ENCODE peak calls at places on chromosomes 2 and 18, in seven cellular contexts. F is endothelial cell, P is endothelial cell of umbilical vein, N is stomach, X is tibial nerve, G is brain microvascular endothelial cell, E is thoracic aorta. Y is an unnamed sample.

GRCh38 chr2:84741182-84741822 is 139.6 kb downstream of the TRABD2A start:
- DNase-seq in F (no peak), P (peak; percentile 8), N (peak; percentile 26), X (no peak), G (peak; percentile 3), E (no peak), Y (no peak)

GRCh38 chr2:38375711-38376345 is 1.2 kb downstream of the ATL2 start:
- DNase-seq in F (peak; percentile 49), P (peak; percentile 87), N (no peak), X (no peak), G (no peak), E (no peak), Y (no peak)

GRCh38 chr2:170968205-170969003 is 39.4 kb downstream of the GORASP2 start:
- DNase-seq in F (no peak), P (no peak), N (no peak), X (no peak), G (no peak), E (no peak), Y (no peak)

GRCh38 chr2:138029238-138029637 is 65.0 kb downstream of the HNMT start:
- DNase-seq in F (no peak), P (peak; percentile 8), N (no peak), X (no peak), G (peak; percentile 56), E (no peak), Y (no peak)

GRCh38 chr2:219571311-219572236 is at the start of gene OBSL1:
- DNase-seq in F (peak; percentile 73), P (peak; percentile 61), N (peak; percentile 63), X (no peak), G (peak; percentile 33), E (no peak), Y (peak; percentile 77)

GRCh38 chr2:111161971-111162370 is 41.3 kb downstream of the BCL2L11 start:
- DNase-seq in F (no peak), P (peak; percentile 72), N (peak; percentile 67), X (no peak), G (no peak), E (no peak), Y (no peak)

GRCh38 chr2:50492452-50492851 is 539.5 kb downstream of the NRXN1 start:
- DNase-seq in F (peak; percentile 30), P (peak; percentile 56), N (peak; percentile 39), X (no peak), G (peak; percentile 29), E (no peak), Y (peak; percentile 11)

GRCh38 chr2:177970670-177971454 is 101.7 kb downstream of the PDE11A start:
- DNase-seq in F (no peak), P (no peak), N (no peak), X (no peak), G (no peak), E (no peak), Y (no peak)

GRCh38 chr2:180115675-180116074 is 108.6 kb upstream of the CWC22 start:
- DNase-seq in F (no peak), P (no peak), N (no peak), X (no peak), G (no peak), E (no peak), Y (no peak)

GRCh38 chr18:46677609-46678470 is 20.8 kb upstream of the LOXHD1 start:
- DNase-seq in F (no peak), P (no peak), N (no peak), X (no peak), G (no peak), E (no peak), Y (no peak)

GRCh38 chr2:142188562-142188961 is 57.7 kb upstream of the LRP1B start:
- DNase-seq in F (no peak), P (no peak), N (no peak), X (no peak), G (no peak), E (no peak), Y (no peak)

GRCh38 chr2:72146357-72147302 is 1.0 kb downstream of the CYP26B1 start:
- DNase-seq in F (peak; percentile 6), P (peak; percentile 13), N (peak; percentile 25), X (peak; percentile 11), G (no peak), E (no peak), Y (no peak)

GRCh38 chr2:72143441-72144356 is 4.0 kb downstream of the CYP26B1 start:
- DNase-seq in F (no peak), P (peak; percentile 11), N (peak; percentile 20), X (peak; percentile 13), G (no peak), E (no peak), Y (no peak)

GRCh38 chr2:72144412-72144745 is 3.3 kb downstream of the CYP26B1 start:
- DNase-seq in F (no peak), P (no peak), N (peak; percentile 25), X (no peak), G (no peak), E (no peak), Y (no peak)

GRCh38 chr2:72145658-72146329 is 1.9 kb downstream of the CYP26B1 start:
- DNase-seq in F (no peak), P (no peak), N (no peak), X (peak; percentile 10), G (no peak), E (no peak), Y (no peak)

DNA sequence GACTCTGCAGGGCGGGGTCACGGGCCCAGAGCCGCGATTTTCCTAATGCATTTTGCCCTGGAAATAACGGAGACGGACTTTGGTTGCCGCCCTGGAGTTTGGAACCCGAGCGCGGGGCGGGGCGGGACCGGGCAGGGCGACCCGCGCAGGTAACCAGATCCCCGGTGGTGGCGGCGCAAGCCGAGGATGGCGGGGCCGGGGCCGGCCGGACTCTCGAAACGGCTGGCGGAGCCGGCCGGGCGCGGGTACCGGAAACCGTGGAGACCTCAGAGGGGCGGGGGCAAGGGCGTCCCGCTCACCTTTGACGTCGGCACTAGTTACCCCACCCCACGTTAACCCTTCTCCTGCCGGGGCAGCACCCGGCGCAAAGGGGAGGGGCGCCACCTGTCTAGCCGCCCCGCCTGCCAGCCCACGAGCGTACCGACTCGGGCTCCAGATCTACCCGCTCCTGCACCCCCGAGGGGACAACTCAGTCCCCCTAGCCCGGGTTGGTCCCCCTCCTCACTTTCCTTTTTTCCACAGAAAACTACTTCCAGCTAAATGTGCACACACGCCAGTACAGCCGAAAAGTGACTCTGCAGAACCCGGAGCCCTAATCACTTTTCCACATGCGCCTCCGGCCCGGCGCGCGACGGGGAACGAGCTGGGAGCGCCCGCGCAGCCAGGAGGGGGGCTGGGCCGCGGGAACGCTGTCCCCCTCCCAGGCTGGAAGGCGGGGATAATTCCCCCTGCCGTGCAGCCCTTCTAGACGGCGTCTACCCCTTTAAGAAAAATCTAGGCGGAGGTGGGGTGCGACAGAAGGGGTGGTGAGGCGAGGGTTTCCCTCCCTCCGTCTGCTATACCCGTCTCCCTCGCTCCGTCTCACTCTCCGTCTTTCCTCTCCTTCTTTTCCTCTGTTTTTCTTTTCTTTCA is 2.7 kb downstream of the CYP26B1 start:
- DNase-seq in F (peak; percentile 16), P (peak; percentile 14), N (peak; percentile 31), X (peak; percentile 27), G (no peak), E (no peak), Y (no peak)
- TF ChIP-seq CTCF in F (no peak), P (no peak), N (no peak), X (no peak), G (no peak), E (no peak), Y (no peak)

GRCh38 chr18:22681912-22682311 is 251.2 kb upstream of the RBBP8 start:
- DNase-seq in F (no peak), P (no peak), N (no peak), X (no peak), G (no peak), E (no peak), Y (no peak)
- TF ChIP-seq CTCF in F (no peak), P (no peak), N (no peak), X (no peak), G (no peak), E (no peak), Y (no peak)

GRCh38 chr2:44269831-44270230 is 5.4 kb upstream of the SLC3A1 start:
- DNase-seq in F (no peak), P (no peak), N (no peak), X (no peak), G (no peak), E (no peak), Y (no peak)

GRCh38 chr2:44268259-44268649 is 7.0 kb upstream of the SLC3A1 start:
- DNase-seq in F (no peak), P (no peak), N (no peak), X (no peak), G (peak; percentile 53), E (no peak), Y (no peak)

GRCh38 chr2:44271296-44271695 is 4.0 kb upstream of the SLC3A1 start:
- DNase-seq in F (no peak), P (no peak), N (no peak), X (no peak), G (no peak), E (no peak), Y (no peak)

GRCh38 chr2:44273076-44273475 is 2.2 kb upstream of the SLC3A1 start:
- DNase-seq in F (no peak), P (no peak), N (no peak), X (no peak), G (no peak), E (no peak), Y (no peak)

DNA sequence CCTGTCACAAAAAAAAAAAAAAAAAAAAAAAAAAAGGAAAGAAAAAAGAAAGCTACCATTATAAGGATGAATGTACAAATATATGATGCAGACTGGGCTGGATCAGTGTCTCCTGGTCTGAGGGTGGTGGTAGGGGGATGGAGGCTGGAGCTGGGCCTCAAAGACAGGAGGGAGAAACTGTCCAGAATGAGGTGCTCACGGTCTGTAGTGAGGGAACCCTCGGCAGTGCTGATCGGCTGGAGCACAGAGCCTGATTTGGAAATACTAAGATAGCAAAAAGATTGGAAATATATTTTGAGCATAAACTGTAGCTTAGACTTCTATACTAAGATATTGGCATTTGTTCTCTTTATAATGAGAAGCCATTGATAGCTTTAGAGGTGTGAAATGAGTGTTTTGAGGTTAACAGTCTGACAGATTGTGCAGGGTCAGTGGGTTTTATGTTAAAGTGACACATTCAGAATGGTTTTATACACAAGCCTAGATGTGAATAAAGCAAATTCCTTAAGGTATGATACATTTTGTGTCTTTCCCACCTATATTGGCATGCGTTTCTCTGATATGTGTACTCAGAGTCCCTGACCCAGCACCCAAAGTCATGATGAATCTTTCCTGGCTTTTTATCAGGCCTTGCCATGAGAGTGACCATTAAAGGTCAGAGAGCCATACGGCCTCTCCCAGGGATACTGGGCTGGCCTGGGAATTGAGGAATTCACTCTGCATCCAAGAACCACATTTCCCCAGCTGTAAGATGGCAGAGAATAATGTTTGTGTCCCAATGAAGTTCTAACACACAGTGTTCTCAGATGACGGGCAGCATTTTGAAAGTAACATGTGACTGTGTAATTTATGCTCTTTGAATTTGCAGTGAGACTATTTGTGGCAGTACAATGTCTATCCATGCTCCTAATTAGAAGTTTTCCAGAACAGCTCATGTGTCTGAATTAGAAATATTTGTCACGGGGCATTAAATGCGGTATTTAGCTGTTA is 7.7 kb upstream of the SLC3A1 start:
- DNase-seq in F (no peak), P (no peak), N (no peak), X (no peak), G (no peak), E (peak; percentile 47), Y (no peak)
- TF ChIP-seq CTCF in F (no peak), P (no peak), N (no peak), X (no peak), G (no peak), E (no peak), Y (no peak)

DNA sequence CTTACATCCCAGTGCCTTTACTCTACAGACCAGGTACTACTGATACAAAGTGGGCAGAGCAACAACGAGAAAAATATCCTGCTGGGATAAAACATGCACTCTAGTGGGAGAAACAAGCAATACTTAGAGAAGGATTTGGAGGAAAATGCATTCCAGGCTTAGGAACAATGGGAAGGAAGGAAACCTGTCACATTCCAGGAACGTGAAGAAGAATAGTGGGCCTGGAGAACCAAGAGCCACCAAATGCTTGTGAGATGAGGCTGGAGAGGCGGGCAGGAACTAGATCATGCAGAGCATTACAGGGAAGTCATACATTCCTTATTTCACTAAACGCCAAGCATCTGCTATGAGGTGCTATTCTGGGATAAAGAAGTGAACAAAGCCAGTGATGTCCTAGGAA is 342.3 kb downstream of the DCC start:
- DNase-seq in F (peak; percentile 16), P (no peak), N (no peak), X (no peak), G (peak; percentile 0), E (no peak), Y (no peak)
- TF ChIP-seq CTCF in F (no peak), P (no peak), N (no peak), X (no peak), G (no peak), E (no peak), Y (no peak)